ENCODE peak calls at places on chromosomes 7 and 10, in six cellular contexts. A is prostate gland, S is HepG2, K is HCT116, N is transverse colon, P is suprapubic skin. F is an unnamed sample.

GRCh38 chr7:157001920-157002818 is 8.3 kb downstream of the MNX1 start:
- DNase-seq in A (no peak), S (no peak), N (no peak), P (peak; percentile 65), K (no peak), F (no peak)

GRCh38 chr7:25951414-25952276 is 200.4 kb upstream of the NFE2L3 start:
- DNase-seq in K (no peak), A (no peak), N (no peak), S (no peak), P (peak; percentile 80), F (no peak)

GRCh38 chr7:106110885-106111670 is 1.0 kb downstream of the SYPL1 start:
- DNase-seq in S (no peak), K (no peak), A (no peak), N (no peak), P (no peak), F (no peak)

GRCh38 chr7:80218723-80219122 is 84.1 kb downstream of the GNAI1 start:
- DNase-seq in N (no peak), S (peak; percentile 40), P (no peak), A (no peak), K (peak; percentile 88), F (no peak)

GRCh38 chr7:1056785-1057410 is 12.6 kb downstream of the GPR146 start:
- DNase-seq in S (no peak), K (no peak), N (no peak), P (no peak), A (no peak), F (no peak)

GRCh38 chr7:45203459-45203858 is 45.9 kb downstream of the RAMP3 start:
- DNase-seq in N (no peak), P (peak; percentile 43), S (no peak), A (no peak), K (no peak), F (no peak)

GRCh38 chr7:10974717-10975032 is 1.0 kb downstream of the PHF14 start:
- DNase-seq in P (no peak), K (no peak), A (no peak), N (no peak), S (peak; percentile 15), F (no peak)

GRCh38 chr10:7988985-7989384 is 65.5 kb upstream of the GATA3 start:
- DNase-seq in S (no peak), P (no peak), A (no peak), N (no peak), K (no peak), F (no peak)

GRCh38 chr10:103985726-103986125 is 18.8 kb downstream of the SLK start:
- DNase-seq in N (no peak), K (no peak), P (no peak), S (no peak), A (no peak), F (no peak)

GRCh38 chr10:99958287-99958686 is 51.5 kb downstream of the DNMBP start:
- DNase-seq in N (no peak), S (no peak), P (no peak), K (no peak), A (no peak), F (no peak)

GRCh38 chr10:91313761-91314520 is 93.5 kb downstream of the PCGF5 start:
- DNase-seq in A (no peak), N (no peak), S (no peak), K (no peak), P (no peak), F (no peak)

GRCh38 chr7:37930226-37930948 is 9.9 kb downstream of the EPDR1 start:
- DNase-seq in K (no peak), N (no peak), P (no peak), S (no peak), A (no peak), F (no peak)

GRCh38 chr10:5504146-5505072 is 5.0 kb upstream of the CALML5 start:
- DNase-seq in P (no peak), K (no peak), N (peak; percentile 8), A (peak; percentile 30), S (no peak), F (no peak)

GRCh38 chr10:5500910-5501309 is 1.5 kb upstream of the CALML5 start:
- DNase-seq in A (no peak), K (no peak), N (no peak), P (no peak), S (no peak), F (no peak)

GRCh38 chr10:5501976-5502902 is 2.9 kb upstream of the CALML5 start:
- DNase-seq in P (no peak), K (no peak), S (no peak), A (no peak), N (peak; percentile 6), F (no peak)

GRCh38 chr10:5500162-5500670 is 846 bp upstream of the CALML5 start:
- DNase-seq in S (no peak), K (no peak), N (no peak), P (no peak), A (no peak), F (no peak)

DNA sequence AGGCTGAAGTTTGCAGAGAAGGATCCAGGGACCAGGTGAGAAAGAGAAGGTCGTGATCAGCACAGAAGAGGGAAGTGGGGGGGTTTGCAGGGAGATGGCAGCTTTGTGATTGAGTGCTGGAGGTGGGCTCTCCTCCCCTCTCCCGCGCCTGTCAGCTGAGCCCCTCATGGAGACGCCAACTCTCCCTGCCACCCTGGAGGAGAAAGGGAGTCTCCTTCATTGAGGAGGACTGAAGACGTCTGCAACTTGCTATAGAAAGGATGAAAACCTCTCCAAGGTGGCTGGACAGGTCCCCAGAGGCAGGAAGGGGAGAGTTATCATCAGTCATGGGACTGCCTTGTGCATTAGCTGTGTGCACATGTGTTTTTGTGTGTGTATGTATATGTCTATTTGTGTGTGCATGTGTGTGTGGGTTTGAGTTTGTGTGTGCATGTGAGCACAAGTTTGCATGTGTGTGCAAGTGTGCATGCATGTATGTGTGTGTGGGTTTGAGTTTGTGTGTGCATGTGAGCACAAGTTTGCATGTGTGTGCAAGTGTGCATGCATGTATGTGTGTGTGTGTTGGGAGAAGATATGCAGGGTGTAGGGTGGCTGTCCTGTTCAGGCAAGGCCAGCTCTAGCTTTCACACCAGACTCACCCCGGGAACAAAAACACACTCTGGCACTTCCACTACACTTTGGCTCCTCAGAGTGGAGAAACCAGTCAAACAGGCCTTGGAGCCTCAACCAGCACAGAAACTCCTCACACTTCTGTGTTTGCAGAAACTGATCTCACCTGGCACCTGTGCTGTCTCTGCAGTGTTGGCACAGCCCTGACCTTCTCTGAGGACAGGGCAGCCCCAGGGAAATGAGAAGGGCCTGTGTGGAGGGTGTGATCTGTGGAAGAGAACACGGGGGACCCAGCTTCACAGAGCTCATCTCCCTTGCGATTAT is 3.8 kb upstream of the CALML5 start:
- DNase-seq in N (peak; percentile 76), K (no peak), P (no peak), S (no peak), A (peak; percentile 93), F (no peak)
- TF ChIP-seq POLR2AphosphoS5 in N (no peak), K (no peak), P (peak; percentile 65), S (no peak), A (peak; percentile 95), F (no peak)

GRCh38 chr7:16710641-16711040 is 42.9 kb upstream of the TSPAN13 start:
- DNase-seq in K (no peak), N (no peak), A (no peak), S (no peak), P (no peak), F (no peak)

GRCh38 chr7:16708980-16709379 is 44.6 kb upstream of the TSPAN13 start:
- DNase-seq in S (no peak), N (no peak), P (no peak), A (no peak), K (no peak), F (no peak)

GRCh38 chr7:16708496-16708895 is 45.1 kb upstream of the TSPAN13 start:
- DNase-seq in N (no peak), A (no peak), S (no peak), P (no peak), K (no peak), F (no peak)

GRCh38 chr7:16711730-16712129 is 41.8 kb upstream of the TSPAN13 start:
- DNase-seq in P (no peak), N (no peak), A (no peak), K (no peak), S (no peak), F (no peak)

DNA sequence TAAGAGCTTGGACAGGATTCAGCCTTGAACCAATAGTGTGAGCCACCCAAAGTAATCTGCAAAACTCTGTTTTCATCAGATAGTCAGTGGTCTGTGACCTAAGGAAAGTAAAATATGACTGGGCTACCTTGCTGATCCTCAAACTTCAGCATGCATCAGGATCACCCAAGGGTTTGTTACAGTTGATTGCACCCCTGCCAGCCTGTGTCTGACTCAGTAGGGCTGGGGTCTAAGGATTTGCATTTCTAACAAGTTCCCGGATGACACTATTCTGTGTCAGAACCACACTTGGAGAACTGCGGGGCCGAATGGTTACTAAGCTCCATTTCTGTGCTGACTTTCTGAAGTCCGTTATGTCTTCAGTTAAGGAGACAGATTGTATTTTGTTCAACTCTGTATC is 40.6 kb upstream of the TSPAN13 start:
- DNase-seq in K (no peak), N (no peak), P (no peak), A (no peak), S (no peak), F (no peak)
- TF ChIP-seq POLR2A in K (no peak), N (no peak), P (no peak), A (no peak), S (no peak), F (no peak)

GRCh38 chr10:114519756-114520288 is 115.5 kb upstream of the AFAP1L2 start:
- DNase-seq in P (no peak), N (peak; percentile 37), A (no peak), S (no peak), K (no peak), F (no peak)
- TF ChIP-seq POLR2AphosphoS5 in P (no peak), N (no peak), A (no peak), S (no peak), K (no peak), F (no peak)

DNA sequence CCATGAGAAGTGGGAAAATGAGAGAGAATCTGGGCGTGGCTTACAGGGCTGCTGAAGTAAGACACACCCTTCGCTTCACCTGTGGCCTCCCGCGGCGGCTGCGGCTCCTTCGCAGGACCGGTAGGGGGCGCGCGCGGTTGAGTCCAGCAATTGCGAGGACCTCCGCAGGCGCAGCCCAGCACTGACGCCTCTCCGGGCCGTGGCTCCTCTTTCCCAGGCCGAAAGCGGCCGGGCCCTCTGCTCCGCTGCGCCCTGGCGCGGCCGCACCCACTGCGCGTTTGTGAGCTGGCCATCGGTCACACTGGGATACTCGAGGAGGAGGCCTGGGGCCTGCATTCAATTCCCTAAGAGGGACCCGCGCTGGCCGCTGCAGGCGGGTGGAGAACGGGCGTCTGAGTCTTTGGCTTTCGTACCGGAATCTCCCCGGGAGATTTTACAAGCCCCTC is at the start of gene LRRD1:
- DNase-seq in S (peak; percentile 83), P (peak; percentile 93), A (peak; percentile 86), K (peak; percentile 71), N (peak; percentile 94), F (peak; percentile 75)
- TF ChIP-seq POLR2A in S (no peak), P (no peak), A (peak; percentile 30), K (no peak), N (no peak), F (no peak)

GRCh38 chr7:92833024-92833765 is 3.2 kb downstream of the CDK6 start:
- DNase-seq in S (peak; percentile 77), P (peak; percentile 91), N (peak; percentile 93), K (peak; percentile 70), A (peak; percentile 92), F (no peak)
- TF ChIP-seq POLR2AphosphoS5 in S (no peak), P (no peak), N (peak; percentile 35), K (no peak), A (peak; percentile 55), F (no peak)

F was measured in GM12891.